ENCODE peak calls at places on chromosome 11, in five cellular contexts. I is kidney, E is A549, Z is iPS-NIHi11, P is EL. L is an unnamed sample.

GRCh38 chr11:69333149-69333710 is 39.3 kb downstream of the MYEOV start:
- DNase-seq in P (no peak), Z (no peak), I (no peak), E (no peak), L (peak; percentile 37)

GRCh38 chr11:70413151-70413550 is 14.8 kb downstream of the CTTN start:
- DNase-seq in Z (no peak), I (no peak), E (no peak), P (no peak), L (no peak)

GRCh38 chr11:108069947-108070346 is 51.4 kb upstream of the ACAT1 start:
- DNase-seq in Z (no peak), E (no peak), I (no peak), P (peak; percentile 75), L (no peak)

GRCh38 chr11:115385211-115385610 is 119.0 kb downstream of the CADM1 start:
- DNase-seq in I (no peak), Z (no peak), E (no peak), P (no peak), L (no peak)

GRCh38 chr11:128448981-128449713 is 138.2 kb downstream of the ETS1 start:
- DNase-seq in E (no peak), I (no peak), P (no peak), Z (no peak), L (no peak)

GRCh38 chr11:7592706-7593105 is 78.9 kb downstream of the PPFIBP2 start:
- DNase-seq in Z (no peak), E (no peak), P (peak; percentile 34), I (no peak), L (no peak)

GRCh38 chr11:13859986-13860385 is 102.5 kb upstream of the SPON1 start:
- DNase-seq in P (no peak), E (no peak), Z (no peak), I (no peak), L (no peak)

GRCh38 chr11:18752502-18752901 is 26.5 kb upstream of the IGSF22 start:
- DNase-seq in P (no peak), Z (no peak), I (no peak), E (no peak), L (no peak)

GRCh38 chr11:92104349-92104748 is 120.3 kb upstream of the FAT3 start:
- DNase-seq in I (no peak), P (no peak), Z (no peak), E (no peak), L (no peak)

GRCh38 chr11:61020706-61021235 is 49.3 kb downstream of the CD6 start:
- DNase-seq in Z (no peak), E (no peak), P (no peak), I (no peak), L (peak; percentile 29)

GRCh38 chr11:47083913-47084312 is 92.8 kb downstream of the ARFGAP2 start:
- DNase-seq in I (no peak), E (no peak), Z (no peak), P (peak; percentile 73), L (no peak)

GRCh38 chr11:129148487-129148886 is 43.6 kb downstream of the ARHGAP32 start:
- DNase-seq in E (no peak), P (no peak), Z (no peak), I (no peak), L (no peak)

GRCh38 chr11:114258696-114259095 is 37.5 kb upstream of the NNMT start:
- DNase-seq in Z (no peak), E (no peak), I (no peak), P (no peak), L (no peak)

GRCh38 chr11:130847517-130847916 is 68.8 kb downstream of the SNX19 start:
- DNase-seq in I (no peak), P (peak; percentile 94), Z (no peak), E (peak; percentile 58), L (no peak)

GRCh38 chr11:122628691-122629555 is 26.6 kb upstream of the UBASH3B start:
- DNase-seq in P (peak; percentile 83), Z (peak; percentile 86), E (peak; percentile 74), I (no peak), L (peak; percentile 92)